ENCODE peak calls at places on chromosomes 16 and 17, in eight cellular contexts. One of them, this sample, is unnamed.

GRCh38 chr17:17545031-17545820 is 46.3 kb downstream of the PEMT start:
- DNase-seq in B cell: no peak
- DNase-seq in choroid plexus epithelial cell: peak
- DNase-seq in stimulated activated naive B cell treated with anti-CD40 and anti-IgM and Interleukin-4, amounts not matched to agents 10 μg/mL and 1 μg/mL and 100 μg/mL, for 72 hours: no peak
- DNase-seq in stimulated activated CD4-positive, alpha-beta T cell treated with anti-CD3 and anti-CD28 coated beads, Interleukin-12 subunit alpha, Interleukin-12 subunit beta, amount 100 ng/mL, for 4 hours: no peak
- DNase-seq in left cardiac atrium: peak
- DNase-seq in AG09309: peak
- DNase-seq in non-pigmented ciliary epithelial cell: peak
- DNase-seq in this sample: no peak

GRCh38 chr16:88799569-88800276 is 3.9 kb upstream of the CDT1 start:
- DNase-seq in B cell: no peak
- DNase-seq in choroid plexus epithelial cell: no peak
- DNase-seq in stimulated activated naive B cell treated with anti-CD40 and anti-IgM and Interleukin-4, amounts not matched to agents 10 μg/mL and 1 μg/mL and 100 μg/mL, for 72 hours: no peak
- DNase-seq in stimulated activated CD4-positive, alpha-beta T cell treated with anti-CD3 and anti-CD28 coated beads, Interleukin-12 subunit alpha, Interleukin-12 subunit beta, amount 100 ng/mL, for 4 hours: no peak
- DNase-seq in left cardiac atrium: no peak
- DNase-seq in AG09309: no peak
- DNase-seq in non-pigmented ciliary epithelial cell: no peak
- DNase-seq in this sample: no peak

GRCh38 chr17:66309793-66310192 is 7.4 kb downstream of the PRKCA start:
- DNase-seq in B cell: no peak
- DNase-seq in choroid plexus epithelial cell: no peak
- DNase-seq in stimulated activated naive B cell treated with anti-CD40 and anti-IgM and Interleukin-4, amounts not matched to agents 10 μg/mL and 1 μg/mL and 100 μg/mL, for 72 hours: no peak
- DNase-seq in stimulated activated CD4-positive, alpha-beta T cell treated with anti-CD3 and anti-CD28 coated beads, Interleukin-12 subunit alpha, Interleukin-12 subunit beta, amount 100 ng/mL, for 4 hours: no peak
- DNase-seq in left cardiac atrium: no peak
- DNase-seq in AG09309: no peak
- DNase-seq in non-pigmented ciliary epithelial cell: no peak
- DNase-seq in this sample: no peak

GRCh38 chr17:78163881-78164747 is 4.3 kb upstream of the SYNGR2 start:
- DNase-seq in B cell: no peak
- DNase-seq in choroid plexus epithelial cell: no peak
- DNase-seq in stimulated activated naive B cell treated with anti-CD40 and anti-IgM and Interleukin-4, amounts not matched to agents 10 μg/mL and 1 μg/mL and 100 μg/mL, for 72 hours: no peak
- DNase-seq in stimulated activated CD4-positive, alpha-beta T cell treated with anti-CD3 and anti-CD28 coated beads, Interleukin-12 subunit alpha, Interleukin-12 subunit beta, amount 100 ng/mL, for 4 hours: no peak
- DNase-seq in left cardiac atrium: no peak
- DNase-seq in AG09309: no peak
- DNase-seq in non-pigmented ciliary epithelial cell: no peak
- DNase-seq in this sample: no peak

GRCh38 chr17:50841949-50842354 is 6.6 kb downstream of the WFIKKN2 start:
- DNase-seq in B cell: no peak
- DNase-seq in choroid plexus epithelial cell: peak
- DNase-seq in stimulated activated naive B cell treated with anti-CD40 and anti-IgM and Interleukin-4, amounts not matched to agents 10 μg/mL and 1 μg/mL and 100 μg/mL, for 72 hours: no peak
- DNase-seq in stimulated activated CD4-positive, alpha-beta T cell treated with anti-CD3 and anti-CD28 coated beads, Interleukin-12 subunit alpha, Interleukin-12 subunit beta, amount 100 ng/mL, for 4 hours: peak
- DNase-seq in left cardiac atrium: peak
- DNase-seq in AG09309: no peak
- DNase-seq in non-pigmented ciliary epithelial cell: no peak
- DNase-seq in this sample: no peak

GRCh38 chr17:4605826-4606225 is 21.5 kb downstream of the SMTNL2 start:
- DNase-seq in B cell: no peak
- DNase-seq in choroid plexus epithelial cell: peak
- DNase-seq in stimulated activated naive B cell treated with anti-CD40 and anti-IgM and Interleukin-4, amounts not matched to agents 10 μg/mL and 1 μg/mL and 100 μg/mL, for 72 hours: no peak
- DNase-seq in stimulated activated CD4-positive, alpha-beta T cell treated with anti-CD3 and anti-CD28 coated beads, Interleukin-12 subunit alpha, Interleukin-12 subunit beta, amount 100 ng/mL, for 4 hours: no peak
- DNase-seq in left cardiac atrium: peak
- DNase-seq in AG09309: no peak
- DNase-seq in non-pigmented ciliary epithelial cell: no peak
- DNase-seq in this sample: no peak

GRCh38 chr17:76270770-76271668 is 5.9 kb downstream of the UBALD2 start:
- DNase-seq in B cell: no peak
- DNase-seq in choroid plexus epithelial cell: no peak
- DNase-seq in stimulated activated naive B cell treated with anti-CD40 and anti-IgM and Interleukin-4, amounts not matched to agents 10 μg/mL and 1 μg/mL and 100 μg/mL, for 72 hours: no peak
- DNase-seq in stimulated activated CD4-positive, alpha-beta T cell treated with anti-CD3 and anti-CD28 coated beads, Interleukin-12 subunit alpha, Interleukin-12 subunit beta, amount 100 ng/mL, for 4 hours: no peak
- DNase-seq in left cardiac atrium: no peak
- DNase-seq in AG09309: no peak
- DNase-seq in non-pigmented ciliary epithelial cell: no peak
- DNase-seq in this sample: no peak

GRCh38 chr16:87172632-87173031 is 144.6 kb downstream of the C16orf95 start:
- DNase-seq in B cell: no peak
- DNase-seq in choroid plexus epithelial cell: no peak
- DNase-seq in stimulated activated naive B cell treated with anti-CD40 and anti-IgM and Interleukin-4, amounts not matched to agents 10 μg/mL and 1 μg/mL and 100 μg/mL, for 72 hours: no peak
- DNase-seq in stimulated activated CD4-positive, alpha-beta T cell treated with anti-CD3 and anti-CD28 coated beads, Interleukin-12 subunit alpha, Interleukin-12 subunit beta, amount 100 ng/mL, for 4 hours: no peak
- DNase-seq in left cardiac atrium: no peak
- DNase-seq in AG09309: no peak
- DNase-seq in non-pigmented ciliary epithelial cell: no peak
- DNase-seq in this sample: no peak

GRCh38 chr17:46796080-46796479 is 22.4 kb downstream of the WNT3 start:
- DNase-seq in B cell: no peak
- DNase-seq in choroid plexus epithelial cell: no peak
- DNase-seq in stimulated activated naive B cell treated with anti-CD40 and anti-IgM and Interleukin-4, amounts not matched to agents 10 μg/mL and 1 μg/mL and 100 μg/mL, for 72 hours: no peak
- DNase-seq in stimulated activated CD4-positive, alpha-beta T cell treated with anti-CD3 and anti-CD28 coated beads, Interleukin-12 subunit alpha, Interleukin-12 subunit beta, amount 100 ng/mL, for 4 hours: no peak
- DNase-seq in left cardiac atrium: no peak
- DNase-seq in AG09309: no peak
- DNase-seq in non-pigmented ciliary epithelial cell: no peak
- DNase-seq in this sample: no peak

GRCh38 chr17:2547176-2547575 is 35.5 kb upstream of the METTL16 start:
- DNase-seq in B cell: no peak
- DNase-seq in choroid plexus epithelial cell: peak
- DNase-seq in stimulated activated naive B cell treated with anti-CD40 and anti-IgM and Interleukin-4, amounts not matched to agents 10 μg/mL and 1 μg/mL and 100 μg/mL, for 72 hours: no peak
- DNase-seq in stimulated activated CD4-positive, alpha-beta T cell treated with anti-CD3 and anti-CD28 coated beads, Interleukin-12 subunit alpha, Interleukin-12 subunit beta, amount 100 ng/mL, for 4 hours: no peak
- DNase-seq in left cardiac atrium: no peak
- DNase-seq in AG09309: no peak
- DNase-seq in non-pigmented ciliary epithelial cell: no peak
- DNase-seq in this sample: no peak

GRCh38 chr16:86894168-86894567 is 315.8 kb downstream of the FOXL1 start:
- DNase-seq in B cell: no peak
- DNase-seq in choroid plexus epithelial cell: no peak
- DNase-seq in stimulated activated naive B cell treated with anti-CD40 and anti-IgM and Interleukin-4, amounts not matched to agents 10 μg/mL and 1 μg/mL and 100 μg/mL, for 72 hours: no peak
- DNase-seq in stimulated activated CD4-positive, alpha-beta T cell treated with anti-CD3 and anti-CD28 coated beads, Interleukin-12 subunit alpha, Interleukin-12 subunit beta, amount 100 ng/mL, for 4 hours: no peak
- DNase-seq in left cardiac atrium: no peak
- DNase-seq in AG09309: no peak
- DNase-seq in non-pigmented ciliary epithelial cell: no peak
- DNase-seq in this sample: no peak

GRCh38 chr16:85650864-85651811 is 37.6 kb downstream of the GINS2 start:
- DNase-seq in B cell: no peak
- DNase-seq in choroid plexus epithelial cell: no peak
- DNase-seq in stimulated activated naive B cell treated with anti-CD40 and anti-IgM and Interleukin-4, amounts not matched to agents 10 μg/mL and 1 μg/mL and 100 μg/mL, for 72 hours: no peak
- DNase-seq in stimulated activated CD4-positive, alpha-beta T cell treated with anti-CD3 and anti-CD28 coated beads, Interleukin-12 subunit alpha, Interleukin-12 subunit beta, amount 100 ng/mL, for 4 hours: no peak
- DNase-seq in left cardiac atrium: peak
- DNase-seq in AG09309: no peak
- DNase-seq in non-pigmented ciliary epithelial cell: no peak
- DNase-seq in this sample: no peak

GRCh38 chr17:48084932-48085331 is 16.3 kb downstream of the CBX1 start:
- DNase-seq in B cell: no peak
- DNase-seq in choroid plexus epithelial cell: no peak
- DNase-seq in stimulated activated naive B cell treated with anti-CD40 and anti-IgM and Interleukin-4, amounts not matched to agents 10 μg/mL and 1 μg/mL and 100 μg/mL, for 72 hours: no peak
- DNase-seq in stimulated activated CD4-positive, alpha-beta T cell treated with anti-CD3 and anti-CD28 coated beads, Interleukin-12 subunit alpha, Interleukin-12 subunit beta, amount 100 ng/mL, for 4 hours: no peak
- DNase-seq in left cardiac atrium: no peak
- DNase-seq in AG09309: no peak
- DNase-seq in non-pigmented ciliary epithelial cell: no peak
- DNase-seq in this sample: no peak

GRCh38 chr16:82638095-82638798 is 11.5 kb downstream of the CDH13 start:
- DNase-seq in B cell: no peak
- DNase-seq in choroid plexus epithelial cell: peak
- DNase-seq in stimulated activated naive B cell treated with anti-CD40 and anti-IgM and Interleukin-4, amounts not matched to agents 10 μg/mL and 1 μg/mL and 100 μg/mL, for 72 hours: no peak
- DNase-seq in stimulated activated CD4-positive, alpha-beta T cell treated with anti-CD3 and anti-CD28 coated beads, Interleukin-12 subunit alpha, Interleukin-12 subunit beta, amount 100 ng/mL, for 4 hours: no peak
- DNase-seq in left cardiac atrium: no peak
- DNase-seq in AG09309: no peak
- DNase-seq in non-pigmented ciliary epithelial cell: no peak
- DNase-seq in this sample: no peak

GRCh38 chr17:7203391-7203790 is 16.2 kb downstream of the DLG4 start:
- DNase-seq in B cell: no peak
- DNase-seq in choroid plexus epithelial cell: no peak
- DNase-seq in stimulated activated naive B cell treated with anti-CD40 and anti-IgM and Interleukin-4, amounts not matched to agents 10 μg/mL and 1 μg/mL and 100 μg/mL, for 72 hours: no peak
- DNase-seq in stimulated activated CD4-positive, alpha-beta T cell treated with anti-CD3 and anti-CD28 coated beads, Interleukin-12 subunit alpha, Interleukin-12 subunit beta, amount 100 ng/mL, for 4 hours: no peak
- DNase-seq in left cardiac atrium: no peak
- DNase-seq in AG09309: no peak
- DNase-seq in non-pigmented ciliary epithelial cell: no peak
- DNase-seq in this sample: no peak

This sample was measured in GM12864.